ENCODE peak calls at places on chromosomes 2 and 18, in seven cellular contexts. K is HTR-8/SVneo, P is Calu3, H is islet precursor cell, T is glutamatergic neuron, C is dermis microvascular lymphatic vessel endothelial cell, N is T-cell. G is an unnamed sample.

GRCh38 chr2:238942080-238942761 is 94.3 kb downstream of the TWIST2 start:
- DNase-seq in P (no peak), C (no peak), H (peak), N (no peak), K (no peak), T (no peak), G (no peak)

GRCh38 chr2:112692496-112692911 is 28.3 kb upstream of the NT5DC4 start:
- DNase-seq in K (peak), N (peak), C (no peak), T (peak), P (peak), H (peak), G (peak)

GRCh38 chr2:23711979-23712755 is 214.8 kb downstream of the ATAD2B start:
- DNase-seq in P (no peak), N (no peak), H (no peak), T (no peak), C (no peak), K (no peak), G (peak)

GRCh38 chr2:174902491-174903242 is 102.5 kb downstream of the CHN1 start:
- DNase-seq in T (no peak), K (no peak), P (no peak), H (no peak), N (no peak), C (peak), G (peak)

GRCh38 chr2:68726608-68727367 is 7.8 kb upstream of the ARHGAP25 start:
- DNase-seq in N (peak), H (no peak), T (no peak), C (no peak), K (no peak), P (no peak), G (no peak)

GRCh38 chr18:75247041-75247551 is 36.5 kb downstream of the TSHZ1 start:
- DNase-seq in N (no peak), K (no peak), T (no peak), P (no peak), H (no peak), C (no peak), G (peak)

GRCh38 chr2:8623576-8623957 is 58.3 kb upstream of the ID2 start:
- DNase-seq in N (no peak), P (no peak), T (no peak), C (no peak), H (no peak), K (no peak), G (no peak)

GRCh38 chr2:11679491-11680130 is 9.6 kb upstream of the NTSR2 start:
- DNase-seq in N (no peak), H (peak), K (no peak), T (no peak), C (no peak), P (no peak), G (no peak)

GRCh38 chr2:30686000-30686399 is 121.2 kb downstream of the CAPN13 start:
- DNase-seq in P (no peak), C (no peak), N (no peak), K (no peak), H (no peak), T (no peak), G (no peak)

GRCh38 chr18:8153887-8154583 is 455.2 kb upstream of the RAB12 start:
- DNase-seq in C (no peak), P (no peak), T (no peak), N (no peak), K (no peak), H (peak), G (peak)